ENCODE peak calls at places on chromosome 15, in six cellular contexts. One of them, this sample, is unnamed. For H3K36me3 and H3K4me1, the result is how much of the 10 kb centered on the place peaks cover.

GRCh38 chr15:74773731-74774252 is 8.1 kb upstream of the CSK start:
- DNase-seq in IMR-90: no peak
- DNase-seq in heart right ventricle: no peak
- DNase-seq in OCI-LY7: no peak
- DNase-seq in neural progenitor cell: peak
- DNase-seq in neuronal stem cell: no peak
- DNase-seq in this sample: no peak

GRCh38 chr15:61382927-61383326 is 153.8 kb upstream of the RORA start:
- DNase-seq in neural progenitor cell: no peak
- DNase-seq in OCI-LY7: no peak
- DNase-seq in IMR-90: no peak
- DNase-seq in heart right ventricle: no peak
- DNase-seq in neuronal stem cell: no peak
- DNase-seq in this sample: no peak

GRCh38 chr15:92005154-92005553 is 151.6 kb downstream of the SLCO3A1 start:
- DNase-seq in neuronal stem cell: no peak
- DNase-seq in heart right ventricle: no peak
- DNase-seq in IMR-90: no peak
- DNase-seq in OCI-LY7: peak
- DNase-seq in neural progenitor cell: no peak
- DNase-seq in this sample: no peak

GRCh38 chr15:58951388-58952060 is 18.0 kb upstream of the SLTM start:
- DNase-seq in OCI-LY7: no peak
- DNase-seq in heart right ventricle: no peak
- DNase-seq in IMR-90: peak
- DNase-seq in neural progenitor cell: no peak
- DNase-seq in neuronal stem cell: no peak
- DNase-seq in this sample: no peak

GRCh38 chr15:65394280-65394789 is 16.5 kb upstream of the IGDCC3 start:
- DNase-seq in neuronal stem cell: no peak
- DNase-seq in IMR-90: no peak
- DNase-seq in OCI-LY7: no peak
- DNase-seq in heart right ventricle: no peak
- DNase-seq in neural progenitor cell: no peak
- DNase-seq in this sample: no peak

GRCh38 chr15:67142142-67143092 is 77.0 kb downstream of the SMAD3 start:
- DNase-seq in neuronal stem cell: no peak
- DNase-seq in OCI-LY7: no peak
- DNase-seq in heart right ventricle: no peak
- DNase-seq in neural progenitor cell: no peak
- DNase-seq in IMR-90: peak
- DNase-seq in this sample: no peak

GRCh38 chr15:99085413-99086326 is 19.2 kb upstream of the SYNM start:
- DNase-seq in OCI-LY7: no peak
- DNase-seq in heart right ventricle: no peak
- DNase-seq in IMR-90: peak
- DNase-seq in neuronal stem cell: no peak
- DNase-seq in neural progenitor cell: no peak
- DNase-seq in this sample: no peak

GRCh38 chr15:55267401-55268053 is 22.1 kb downstream of the RAB27A start:
- DNase-seq in neuronal stem cell: no peak
- DNase-seq in neural progenitor cell: no peak
- DNase-seq in IMR-90: peak
- DNase-seq in heart right ventricle: peak
- DNase-seq in OCI-LY7: no peak
- DNase-seq in this sample: peak

GRCh38 chr15:63065262-63066234 is 23.0 kb downstream of the TPM1 start:
- DNase-seq in IMR-90: no peak
- DNase-seq in OCI-LY7: peak
- DNase-seq in heart right ventricle: no peak
- DNase-seq in neuronal stem cell: no peak
- DNase-seq in neural progenitor cell: no peak
- DNase-seq in this sample: no peak

DNA sequence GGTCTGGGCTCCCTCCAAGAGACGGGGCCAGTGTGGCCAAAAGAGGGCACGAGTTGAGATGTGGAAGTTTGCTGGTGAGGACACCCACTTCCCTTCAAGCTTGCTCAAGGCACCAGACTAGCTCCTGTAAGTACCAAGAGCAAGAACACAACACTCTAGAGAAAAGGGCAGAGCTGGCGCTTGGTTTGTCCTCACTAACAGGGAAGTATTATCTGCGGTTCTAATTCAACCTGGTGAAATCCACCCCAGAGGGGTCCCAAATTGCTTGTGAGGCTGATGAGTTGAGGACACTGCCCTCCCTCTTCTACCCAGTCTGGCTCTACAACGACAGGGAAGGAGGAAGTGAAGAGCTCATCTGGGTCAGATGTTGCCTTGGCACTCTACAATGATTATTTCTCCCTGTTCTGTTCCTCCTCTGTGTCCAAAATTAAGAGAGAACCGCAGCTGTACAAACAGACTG is 16.9 kb upstream of the FSIP1 start:
- DNase-seq in heart right ventricle: no peak
- DNase-seq in neuronal stem cell: no peak
- DNase-seq in OCI-LY7: no peak
- DNase-seq in neural progenitor cell: no peak
- DNase-seq in IMR-90: no peak
- DNase-seq in this sample: peak
- H3K36me3 ChIP-seq in heart right ventricle: under half
- H3K36me3 ChIP-seq in neuronal stem cell: under half
- H3K36me3 ChIP-seq in OCI-LY7: under half
- H3K36me3 ChIP-seq in neural progenitor cell: under half
- H3K36me3 ChIP-seq in IMR-90: under half
- H3K36me3 ChIP-seq in this sample: under half

DNA sequence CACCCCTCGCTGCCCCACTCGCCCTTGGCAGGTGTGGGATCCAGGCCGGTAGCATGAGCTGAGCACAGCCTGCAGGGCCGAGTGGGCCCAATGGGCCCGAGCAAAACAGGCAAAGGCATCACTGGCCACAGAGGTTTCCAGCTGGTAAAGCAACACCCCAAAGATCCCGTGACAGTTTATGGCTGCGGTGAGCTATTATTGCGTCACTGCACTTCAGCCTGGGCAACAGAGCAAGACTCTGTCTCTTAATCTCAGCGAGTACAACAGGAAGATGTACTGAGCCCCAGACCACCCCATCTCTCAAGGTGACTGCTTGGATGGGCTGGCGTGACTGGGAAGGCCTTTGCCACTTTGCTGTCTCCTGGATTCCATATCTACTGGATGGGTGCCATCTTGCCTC is 4.3 kb downstream of the JMJD7 start:
- DNase-seq in neural progenitor cell: no peak
- DNase-seq in IMR-90: no peak
- DNase-seq in neuronal stem cell: no peak
- DNase-seq in heart right ventricle: no peak
- DNase-seq in OCI-LY7: no peak
- DNase-seq in this sample: no peak
- H3K4me1 ChIP-seq in neural progenitor cell: under half
- H3K4me1 ChIP-seq in IMR-90: under half
- H3K4me1 ChIP-seq in neuronal stem cell: under half
- H3K4me1 ChIP-seq in heart right ventricle: under half
- H3K4me1 ChIP-seq in OCI-LY7: under half
- H3K4me1 ChIP-seq in this sample: under half

GRCh38 chr15:68364660-68365035 is 67.3 kb downstream of the ITGA11 start:
- DNase-seq in neuronal stem cell: no peak
- DNase-seq in OCI-LY7: no peak
- DNase-seq in IMR-90: no peak
- DNase-seq in neural progenitor cell: no peak
- DNase-seq in heart right ventricle: no peak
- DNase-seq in this sample: no peak

GRCh38 chr15:68365770-68366169 is 66.2 kb downstream of the ITGA11 start:
- DNase-seq in neuronal stem cell: no peak
- DNase-seq in neural progenitor cell: no peak
- DNase-seq in OCI-LY7: no peak
- DNase-seq in heart right ventricle: no peak
- DNase-seq in IMR-90: no peak
- DNase-seq in this sample: no peak

GRCh38 chr15:68365140-68365745 is 66.7 kb downstream of the ITGA11 start:
- DNase-seq in neural progenitor cell: no peak
- DNase-seq in heart right ventricle: no peak
- DNase-seq in neuronal stem cell: no peak
- DNase-seq in OCI-LY7: no peak
- DNase-seq in IMR-90: no peak
- DNase-seq in this sample: no peak

GRCh38 chr15:68367226-68367625 is 64.7 kb downstream of the ITGA11 start:
- DNase-seq in heart right ventricle: no peak
- DNase-seq in OCI-LY7: no peak
- DNase-seq in IMR-90: no peak
- DNase-seq in neuronal stem cell: no peak
- DNase-seq in neural progenitor cell: no peak
- DNase-seq in this sample: no peak

DNA sequence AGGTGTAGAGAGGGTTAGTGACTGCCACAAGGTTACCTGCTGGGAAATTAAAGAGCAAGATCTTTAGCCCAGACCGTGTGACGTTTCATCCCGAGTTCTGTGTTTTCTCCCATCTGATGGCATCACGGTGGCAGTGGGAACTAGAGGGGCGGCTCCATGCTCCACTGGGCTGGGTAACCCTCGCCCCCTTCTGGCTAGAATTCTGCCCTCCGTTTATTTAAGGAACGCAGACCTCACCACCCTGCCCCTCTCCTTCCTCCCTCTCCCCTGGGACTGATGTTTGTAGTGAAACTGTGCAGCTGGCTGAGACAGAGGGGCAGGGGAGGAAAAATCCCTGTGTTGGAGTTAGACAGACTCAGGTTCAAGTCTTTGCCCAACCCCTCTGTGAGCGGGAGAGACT is 65.6 kb downstream of the ITGA11 start:
- DNase-seq in OCI-LY7: peak
- DNase-seq in heart right ventricle: no peak
- DNase-seq in neural progenitor cell: peak
- DNase-seq in IMR-90: no peak
- DNase-seq in neuronal stem cell: no peak
- DNase-seq in this sample: peak
- H3K36me3 ChIP-seq in OCI-LY7: under half
- H3K36me3 ChIP-seq in heart right ventricle: under half
- H3K36me3 ChIP-seq in neural progenitor cell: under half
- H3K36me3 ChIP-seq in IMR-90: under half
- H3K36me3 ChIP-seq in neuronal stem cell: under half
- H3K36me3 ChIP-seq in this sample: under half

DNA sequence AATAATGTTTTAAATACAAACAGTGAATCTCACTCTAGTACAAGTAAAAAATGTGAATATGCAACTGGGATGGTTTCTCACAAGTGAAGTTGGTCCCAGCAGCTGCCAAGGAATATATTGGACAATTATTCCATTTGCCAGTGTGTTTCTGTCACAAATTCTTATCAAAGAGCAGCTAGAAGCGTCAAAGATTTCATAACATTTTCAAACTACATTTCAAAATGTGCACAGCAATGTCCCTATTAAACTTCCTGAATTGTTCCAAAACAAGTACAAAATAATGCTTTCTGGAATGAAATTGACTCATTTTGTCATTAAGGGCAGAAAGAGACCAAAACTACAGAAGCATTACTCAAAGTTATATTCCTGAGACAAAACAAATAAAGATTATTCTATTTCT is 38.3 kb downstream of the GPR176 start:
- DNase-seq in OCI-LY7: no peak
- DNase-seq in neuronal stem cell: no peak
- DNase-seq in neural progenitor cell: no peak
- DNase-seq in heart right ventricle: no peak
- DNase-seq in IMR-90: no peak
- DNase-seq in this sample: no peak
- H3K4me1 ChIP-seq in OCI-LY7: under half
- H3K4me1 ChIP-seq in neuronal stem cell: under half
- H3K4me1 ChIP-seq in neural progenitor cell: under half
- H3K4me1 ChIP-seq in heart right ventricle: under half
- H3K4me1 ChIP-seq in IMR-90: under half
- H3K4me1 ChIP-seq in this sample: under half

DNA sequence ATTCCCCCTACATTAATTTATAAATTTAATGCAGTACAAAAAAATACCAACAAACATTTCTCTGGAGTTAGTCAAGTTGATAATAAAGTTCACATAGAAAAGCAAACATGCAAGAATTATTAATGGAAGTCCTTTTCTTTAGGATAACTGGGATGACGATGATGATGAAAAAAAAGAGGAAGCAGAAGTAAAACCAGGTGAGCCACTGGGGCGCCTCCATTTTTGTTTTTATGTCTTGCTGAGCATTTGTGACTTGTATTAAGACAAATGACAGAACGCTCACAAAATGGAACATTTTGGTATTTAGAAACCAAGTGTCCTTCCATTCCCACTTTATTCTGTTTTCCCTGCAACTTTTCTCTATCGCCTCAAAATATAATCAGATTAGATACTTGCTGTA is 13.8 kb downstream of the EIF3J start:
- DNase-seq in neural progenitor cell: no peak
- DNase-seq in neuronal stem cell: no peak
- DNase-seq in OCI-LY7: peak
- DNase-seq in heart right ventricle: no peak
- DNase-seq in IMR-90: no peak
- DNase-seq in this sample: no peak
- H3K36me3 ChIP-seq in neural progenitor cell: under half
- H3K36me3 ChIP-seq in neuronal stem cell: half or more
- H3K36me3 ChIP-seq in OCI-LY7: half or more
- H3K36me3 ChIP-seq in heart right ventricle: under half
- H3K36me3 ChIP-seq in IMR-90: under half
- H3K36me3 ChIP-seq in this sample: under half

GRCh38 chr15:69668049-69668705 is 215.6 kb downstream of the RPLP1 start:
- DNase-seq in heart right ventricle: no peak
- DNase-seq in IMR-90: no peak
- DNase-seq in neuronal stem cell: no peak
- DNase-seq in OCI-LY7: peak
- DNase-seq in neural progenitor cell: no peak
- DNase-seq in this sample: no peak
- H3K4me1 ChIP-seq in heart right ventricle: under half
- H3K4me1 ChIP-seq in IMR-90: under half
- H3K4me1 ChIP-seq in neuronal stem cell: under half
- H3K4me1 ChIP-seq in OCI-LY7: under half
- H3K4me1 ChIP-seq in neural progenitor cell: under half
- H3K4me1 ChIP-seq in this sample: under half

GRCh38 chr15:80997692-80998091 is 3.0 kb upstream of the TLNRD1 start:
- DNase-seq in neural progenitor cell: no peak
- DNase-seq in OCI-LY7: no peak
- DNase-seq in IMR-90: no peak
- DNase-seq in heart right ventricle: no peak
- DNase-seq in neuronal stem cell: no peak
- DNase-seq in this sample: no peak
- H3K36me3 ChIP-seq in neural progenitor cell: under half
- H3K36me3 ChIP-seq in OCI-LY7: under half
- H3K36me3 ChIP-seq in IMR-90: under half
- H3K36me3 ChIP-seq in heart right ventricle: under half
- H3K36me3 ChIP-seq in neuronal stem cell: under half
- H3K36me3 ChIP-seq in this sample: under half

DNA sequence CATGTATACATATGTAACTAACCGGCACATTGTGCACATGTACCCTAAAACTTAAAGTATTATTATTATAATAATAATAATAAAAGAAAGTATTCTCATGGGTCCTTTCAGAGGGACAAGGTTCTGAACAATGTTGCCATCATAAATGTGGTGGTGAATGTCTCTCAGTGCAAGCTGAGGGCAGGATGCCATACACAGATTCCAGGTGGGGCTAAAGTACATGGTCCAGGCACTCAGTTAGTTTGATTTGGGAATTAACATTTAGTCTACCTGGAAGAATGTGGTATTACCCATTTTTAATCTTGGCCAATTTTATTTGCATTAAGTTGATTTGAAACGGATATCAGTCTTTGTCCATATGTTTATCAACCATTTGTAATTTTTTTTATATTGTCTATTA is 24.5 kb downstream of the PDE8A start:
- DNase-seq in OCI-LY7: no peak
- DNase-seq in neural progenitor cell: no peak
- DNase-seq in neuronal stem cell: no peak
- DNase-seq in heart right ventricle: no peak
- DNase-seq in IMR-90: no peak
- DNase-seq in this sample: no peak
- H3K4me1 ChIP-seq in OCI-LY7: half or more
- H3K4me1 ChIP-seq in neural progenitor cell: under half
- H3K4me1 ChIP-seq in neuronal stem cell: under half
- H3K4me1 ChIP-seq in heart right ventricle: half or more
- H3K4me1 ChIP-seq in IMR-90: under half
- H3K4me1 ChIP-seq in this sample: half or more